ENCODE peak calls at places on chromosomes 11 and 22, in ten cellular contexts. One of them, this sample, is unnamed.

GRCh38 chr11:28900427-28900826 is 792.2 kb downstream of the METTL15 start:
- DNase-seq in body of pancreas: no peak
- DNase-seq in GM12878: no peak
- DNase-seq in H1: no peak
- DNase-seq in heart left ventricle: no peak
- DNase-seq in adrenal gland: no peak
- DNase-seq in erythroblast: no peak
- DNase-seq in transverse colon: no peak
- DNase-seq in tibial nerve: no peak
- DNase-seq in gastrocnemius medialis: no peak
- DNase-seq in this sample: no peak

GRCh38 chr11:97990162-97990920 is 1030.4 kb upstream of the CNTN5 start:
- DNase-seq in body of pancreas: no peak
- DNase-seq in GM12878: no peak
- DNase-seq in H1: no peak
- DNase-seq in heart left ventricle: no peak
- DNase-seq in adrenal gland: no peak
- DNase-seq in erythroblast: peak
- DNase-seq in transverse colon: no peak
- DNase-seq in tibial nerve: no peak
- DNase-seq in gastrocnemius medialis: no peak
- DNase-seq in this sample: no peak

GRCh38 chr11:4095509-4096230 is 1.1 kb downstream of the RRM1 start:
- DNase-seq in body of pancreas: no peak
- DNase-seq in GM12878: no peak
- DNase-seq in H1: no peak
- DNase-seq in heart left ventricle: no peak
- DNase-seq in adrenal gland: peak
- DNase-seq in erythroblast: peak
- DNase-seq in transverse colon: no peak
- DNase-seq in tibial nerve: no peak
- DNase-seq in gastrocnemius medialis: no peak
- DNase-seq in this sample: peak

GRCh38 chr11:6625832-6626420 is 6.7 kb upstream of the TPP1 start:
- DNase-seq in body of pancreas: peak
- DNase-seq in GM12878: no peak
- DNase-seq in H1: no peak
- DNase-seq in heart left ventricle: no peak
- DNase-seq in adrenal gland: no peak
- DNase-seq in erythroblast: no peak
- DNase-seq in transverse colon: no peak
- DNase-seq in tibial nerve: no peak
- DNase-seq in gastrocnemius medialis: no peak
- DNase-seq in this sample: no peak

GRCh38 chr22:28139993-28140392 is 220.9 kb upstream of the PITPNB start:
- DNase-seq in body of pancreas: no peak
- DNase-seq in GM12878: no peak
- DNase-seq in H1: no peak
- DNase-seq in heart left ventricle: no peak
- DNase-seq in adrenal gland: no peak
- DNase-seq in erythroblast: no peak
- DNase-seq in transverse colon: no peak
- DNase-seq in tibial nerve: no peak
- DNase-seq in gastrocnemius medialis: no peak
- DNase-seq in this sample: no peak

GRCh38 chr11:12284321-12285050 is 92.9 kb upstream of the PARVA start:
- DNase-seq in body of pancreas: no peak
- DNase-seq in GM12878: no peak
- DNase-seq in H1: peak
- DNase-seq in heart left ventricle: no peak
- DNase-seq in adrenal gland: no peak
- DNase-seq in erythroblast: no peak
- DNase-seq in transverse colon: no peak
- DNase-seq in tibial nerve: peak
- DNase-seq in gastrocnemius medialis: no peak
- DNase-seq in this sample: no peak

GRCh38 chr11:70495351-70496310 is 97.3 kb downstream of the CTTN start:
- DNase-seq in body of pancreas: no peak
- DNase-seq in GM12878: no peak
- DNase-seq in H1: no peak
- DNase-seq in heart left ventricle: peak
- DNase-seq in adrenal gland: no peak
- DNase-seq in erythroblast: no peak
- DNase-seq in transverse colon: no peak
- DNase-seq in tibial nerve: no peak
- DNase-seq in gastrocnemius medialis: no peak
- DNase-seq in this sample: no peak

GRCh38 chr22:23288301-23289129 is 108.2 kb downstream of the BCR start:
- DNase-seq in body of pancreas: no peak
- DNase-seq in GM12878: no peak
- DNase-seq in H1: no peak
- DNase-seq in heart left ventricle: no peak
- DNase-seq in adrenal gland: no peak
- DNase-seq in erythroblast: no peak
- DNase-seq in transverse colon: no peak
- DNase-seq in tibial nerve: no peak
- DNase-seq in gastrocnemius medialis: no peak
- DNase-seq in this sample: no peak

GRCh38 chr22:50720861-50721844 is 16.9 kb upstream of the ACR start:
- DNase-seq in body of pancreas: no peak
- DNase-seq in GM12878: no peak
- DNase-seq in H1: no peak
- DNase-seq in heart left ventricle: peak
- DNase-seq in adrenal gland: no peak
- DNase-seq in erythroblast: no peak
- DNase-seq in transverse colon: no peak
- DNase-seq in tibial nerve: no peak
- DNase-seq in gastrocnemius medialis: no peak
- DNase-seq in this sample: no peak

GRCh38 chr11:416757-417621 is 2.2 kb upstream of the SIGIRR start:
- DNase-seq in body of pancreas: peak
- DNase-seq in GM12878: no peak
- DNase-seq in H1: peak
- DNase-seq in heart left ventricle: peak
- DNase-seq in adrenal gland: no peak
- DNase-seq in erythroblast: no peak
- DNase-seq in transverse colon: peak
- DNase-seq in tibial nerve: no peak
- DNase-seq in gastrocnemius medialis: no peak
- DNase-seq in this sample: no peak

GRCh38 chr11:90756617-90757016 is 533.8 kb upstream of the CHORDC1 start:
- DNase-seq in body of pancreas: no peak
- DNase-seq in GM12878: no peak
- DNase-seq in H1: no peak
- DNase-seq in heart left ventricle: no peak
- DNase-seq in adrenal gland: no peak
- DNase-seq in erythroblast: no peak
- DNase-seq in transverse colon: no peak
- DNase-seq in tibial nerve: no peak
- DNase-seq in gastrocnemius medialis: no peak
- DNase-seq in this sample: no peak

GRCh38 chr22:28822930-28823481 is 22.6 kb upstream of the XBP1 start:
- DNase-seq in body of pancreas: peak
- DNase-seq in GM12878: no peak
- DNase-seq in H1: no peak
- DNase-seq in heart left ventricle: no peak
- DNase-seq in adrenal gland: no peak
- DNase-seq in erythroblast: no peak
- DNase-seq in transverse colon: peak
- DNase-seq in tibial nerve: no peak
- DNase-seq in gastrocnemius medialis: no peak
- DNase-seq in this sample: no peak

GRCh38 chr22:44281706-44282637 is 30.8 kb downstream of the SHISAL1 start:
- DNase-seq in body of pancreas: no peak
- DNase-seq in GM12878: no peak
- DNase-seq in H1: no peak
- DNase-seq in heart left ventricle: no peak
- DNase-seq in adrenal gland: no peak
- DNase-seq in erythroblast: no peak
- DNase-seq in transverse colon: no peak
- DNase-seq in tibial nerve: no peak
- DNase-seq in gastrocnemius medialis: no peak
- DNase-seq in this sample: no peak

GRCh38 chr22:20466659-20467379 is 28.8 kb downstream of the KLHL22 start:
- DNase-seq in body of pancreas: no peak
- DNase-seq in GM12878: no peak
- DNase-seq in H1: no peak
- DNase-seq in heart left ventricle: no peak
- DNase-seq in adrenal gland: no peak
- DNase-seq in erythroblast: no peak
- DNase-seq in transverse colon: no peak
- DNase-seq in tibial nerve: no peak
- DNase-seq in gastrocnemius medialis: no peak
- DNase-seq in this sample: no peak

GRCh38 chr11:131910491-131911387 is 540.3 kb downstream of the NTM start:
- DNase-seq in body of pancreas: no peak
- DNase-seq in GM12878: no peak
- DNase-seq in H1: peak
- DNase-seq in heart left ventricle: no peak
- DNase-seq in adrenal gland: peak
- DNase-seq in erythroblast: peak
- DNase-seq in transverse colon: no peak
- DNase-seq in tibial nerve: no peak
- DNase-seq in gastrocnemius medialis: no peak
- DNase-seq in this sample: no peak

GRCh38 chr22:45314054-45314721 is 4.5 kb downstream of the FAM118A start:
- DNase-seq in body of pancreas: no peak
- DNase-seq in GM12878: no peak
- DNase-seq in H1: no peak
- DNase-seq in heart left ventricle: no peak
- DNase-seq in adrenal gland: no peak
- DNase-seq in erythroblast: peak
- DNase-seq in transverse colon: no peak
- DNase-seq in tibial nerve: no peak
- DNase-seq in gastrocnemius medialis: no peak
- DNase-seq in this sample: no peak

GRCh38 chr11:16011396-16011795 is 344.9 kb downstream of the SOX6 start:
- DNase-seq in body of pancreas: no peak
- DNase-seq in GM12878: no peak
- DNase-seq in H1: no peak
- DNase-seq in heart left ventricle: no peak
- DNase-seq in adrenal gland: no peak
- DNase-seq in erythroblast: no peak
- DNase-seq in transverse colon: no peak
- DNase-seq in tibial nerve: no peak
- DNase-seq in gastrocnemius medialis: no peak
- DNase-seq in this sample: no peak

DNA sequence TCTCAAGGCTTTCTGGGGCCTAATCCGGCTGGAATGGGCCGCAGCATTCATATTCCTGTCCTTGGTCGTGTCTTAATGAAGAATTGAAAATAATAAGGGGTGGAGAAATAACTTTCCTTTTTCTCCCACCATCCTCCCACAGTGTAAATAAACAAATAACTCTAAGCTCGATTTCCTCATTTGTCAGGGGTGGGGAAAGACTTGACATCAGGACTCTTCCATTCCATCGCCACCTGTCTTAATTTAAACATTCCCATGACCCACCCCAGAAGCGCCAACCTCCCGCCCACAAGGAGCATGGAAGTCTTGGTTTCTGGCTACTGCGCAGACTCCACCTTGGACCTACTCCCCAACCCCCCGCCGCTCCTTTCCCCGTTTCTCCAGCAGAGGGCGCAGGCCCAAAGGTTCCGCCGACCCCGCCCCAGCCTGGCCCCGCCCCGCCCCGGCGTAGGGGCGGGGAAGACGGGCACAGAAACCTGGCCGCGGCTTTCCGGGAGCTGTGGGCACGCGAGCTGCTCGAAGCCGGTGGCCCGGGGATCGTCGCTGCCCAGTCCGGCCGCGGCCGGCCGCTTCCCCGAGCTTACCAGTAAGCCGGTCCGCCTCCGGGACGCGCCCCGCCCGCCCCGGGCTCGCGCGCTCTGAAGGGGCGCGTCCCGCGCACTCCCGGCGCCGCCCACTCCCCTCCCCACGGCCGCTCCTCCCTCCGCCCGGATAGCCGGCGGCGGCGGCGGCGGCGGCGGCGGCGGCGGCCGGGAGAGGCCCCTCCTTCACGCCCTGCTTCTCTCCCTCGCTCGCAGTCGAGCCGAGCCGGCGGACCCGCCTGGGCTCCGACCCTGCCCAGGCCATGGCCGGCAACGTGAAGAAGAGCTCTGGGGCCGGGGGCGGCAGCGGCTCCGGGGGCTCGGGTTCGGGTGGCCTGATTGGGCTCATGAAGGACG is at the start of gene CBL:
- DNase-seq in body of pancreas: peak
- DNase-seq in GM12878: peak
- DNase-seq in H1: peak
- DNase-seq in heart left ventricle: peak
- DNase-seq in adrenal gland: peak
- DNase-seq in erythroblast: peak
- DNase-seq in transverse colon: peak
- DNase-seq in tibial nerve: peak
- DNase-seq in gastrocnemius medialis: peak
- DNase-seq in this sample: peak
- TF ChIP-seq POLR2A in body of pancreas: peak
- TF ChIP-seq POLR2A in GM12878: peak
- TF ChIP-seq POLR2A in H1: no peak
- TF ChIP-seq POLR2A in heart left ventricle: peak
- TF ChIP-seq POLR2A in adrenal gland: peak
- TF ChIP-seq POLR2A in erythroblast: no peak
- TF ChIP-seq POLR2A in transverse colon: peak
- TF ChIP-seq POLR2A in tibial nerve: peak
- TF ChIP-seq POLR2A in gastrocnemius medialis: peak
- TF ChIP-seq POLR2A in this sample: no peak

GRCh38 chr11:95908826-95909225 is 15.1 kb downstream of the MTMR2 start:
- DNase-seq in body of pancreas: no peak
- DNase-seq in GM12878: no peak
- DNase-seq in H1: no peak
- DNase-seq in heart left ventricle: no peak
- DNase-seq in adrenal gland: no peak
- DNase-seq in erythroblast: no peak
- DNase-seq in transverse colon: no peak
- DNase-seq in tibial nerve: no peak
- DNase-seq in gastrocnemius medialis: no peak
- DNase-seq in this sample: no peak
- TF ChIP-seq POLR2A in body of pancreas: no peak
- TF ChIP-seq POLR2A in GM12878: no peak
- TF ChIP-seq POLR2A in H1: no peak
- TF ChIP-seq POLR2A in heart left ventricle: no peak
- TF ChIP-seq POLR2A in adrenal gland: no peak
- TF ChIP-seq POLR2A in erythroblast: no peak
- TF ChIP-seq POLR2A in transverse colon: no peak
- TF ChIP-seq POLR2A in tibial nerve: no peak
- TF ChIP-seq POLR2A in gastrocnemius medialis: no peak
- TF ChIP-seq POLR2A in this sample: no peak

GRCh38 chr11:74749127-74749964 is 697 bp downstream of the RNF169 start:
- DNase-seq in body of pancreas: peak
- DNase-seq in GM12878: no peak
- DNase-seq in H1: peak
- DNase-seq in heart left ventricle: peak
- DNase-seq in adrenal gland: peak
- DNase-seq in erythroblast: peak
- DNase-seq in transverse colon: peak
- DNase-seq in tibial nerve: no peak
- DNase-seq in gastrocnemius medialis: no peak
- DNase-seq in this sample: peak
- TF ChIP-seq POLR2A in body of pancreas: no peak
- TF ChIP-seq POLR2A in GM12878: peak
- TF ChIP-seq POLR2A in H1: no peak
- TF ChIP-seq POLR2A in heart left ventricle: no peak
- TF ChIP-seq POLR2A in adrenal gland: no peak
- TF ChIP-seq POLR2A in erythroblast: peak
- TF ChIP-seq POLR2A in transverse colon: no peak
- TF ChIP-seq POLR2A in tibial nerve: no peak
- TF ChIP-seq POLR2A in gastrocnemius medialis: no peak
- TF ChIP-seq POLR2A in this sample: peak

GRCh38 chr22:38768036-38768435 is 12.2 kb upstream of the SUN2 start:
- DNase-seq in body of pancreas: no peak
- DNase-seq in GM12878: no peak
- DNase-seq in H1: no peak
- DNase-seq in heart left ventricle: no peak
- DNase-seq in adrenal gland: no peak
- DNase-seq in erythroblast: no peak
- DNase-seq in transverse colon: no peak
- DNase-seq in tibial nerve: no peak
- DNase-seq in gastrocnemius medialis: no peak
- DNase-seq in this sample: no peak
- TF ChIP-seq POLR2A in body of pancreas: no peak
- TF ChIP-seq POLR2A in GM12878: no peak
- TF ChIP-seq POLR2A in H1: no peak
- TF ChIP-seq POLR2A in heart left ventricle: no peak
- TF ChIP-seq POLR2A in adrenal gland: no peak
- TF ChIP-seq POLR2A in erythroblast: no peak
- TF ChIP-seq POLR2A in transverse colon: no peak
- TF ChIP-seq POLR2A in tibial nerve: no peak
- TF ChIP-seq POLR2A in gastrocnemius medialis: no peak
- TF ChIP-seq POLR2A in this sample: no peak